ENCODE peak calls at places on chromosome 20, in five cellular contexts. L, F, O, Y and B are unnamed samples.

GRCh38 chr20:19880256-19881079 is 122.4 kb downstream of the RIN2 start:
- DNase-seq in L (no peak), F (peak), O (no peak), Y (no peak), B (no peak)

GRCh38 chr20:22227301-22227700 is 357.1 kb downstream of the FOXA2 start:
- DNase-seq in L (no peak), F (no peak), O (no peak), Y (no peak), B (no peak)

GRCh38 chr20:58515240-58516212 is at the start of gene APCDD1L:
- DNase-seq in L (no peak), F (no peak), O (no peak), Y (no peak), B (no peak)

GRCh38 chr20:11249239-11249638 is 575.4 kb upstream of the JAG1 start:
- DNase-seq in L (no peak), F (no peak), O (no peak), Y (no peak), B (no peak)

GRCh38 chr20:17928633-17929311 is 39.8 kb downstream of the SNX5 start:
- DNase-seq in L (peak), F (peak), O (no peak), Y (peak), B (peak)

GRCh38 chr20:2619961-2620595 is 32.4 kb upstream of the NOP56 start:
- DNase-seq in L (no peak), F (no peak), O (no peak), Y (no peak), B (no peak)

GRCh38 chr20:13665709-13666108 is 27.0 kb upstream of the TASP1 start:
- DNase-seq in L (no peak), F (no peak), O (no peak), Y (no peak), B (no peak)

GRCh38 chr20:36924167-36925045 is 27.1 kb downstream of the SAMHD1 start:
- DNase-seq in L (no peak), F (no peak), O (no peak), Y (no peak), B (no peak)

GRCh38 chr20:58661298-58662141 is 10.4 kb downstream of the STX16 start:
- DNase-seq in L (no peak), F (no peak), O (no peak), Y (no peak), B (no peak)

GRCh38 chr20:52800734-52801627 is 171.2 kb upstream of the TSHZ2 start:
- DNase-seq in L (no peak), F (no peak), O (no peak), Y (no peak), B (no peak)

GRCh38 chr20:38523697-38524096 is 51.1 kb downstream of the RALGAPB start:
- DNase-seq in L (no peak), F (no peak), O (no peak), Y (no peak), B (no peak)

GRCh38 chr20:23100754-23101107 is 14.6 kb upstream of the CD93 start:
- DNase-seq in L (no peak), F (no peak), O (no peak), Y (no peak), B (no peak)

GRCh38 chr20:10591956-10592521 is 81.8 kb downstream of the JAG1 start:
- DNase-seq in L (no peak), F (no peak), O (no peak), Y (no peak), B (no peak)

GRCh38 chr20:50501970-50502745 is 8.0 kb upstream of the PTPN1 start:
- DNase-seq in L (no peak), F (no peak), O (no peak), Y (no peak), B (peak)

GRCh38 chr20:22801528-22801927 is 217.2 kb upstream of the FOXA2 start:
- DNase-seq in L (no peak), F (no peak), O (no peak), Y (no peak), B (no peak)

GRCh38 chr20:51413753-51414323 is 128.7 kb downstream of the NFATC2 start:
- DNase-seq in L (no peak), F (no peak), O (no peak), Y (no peak), B (no peak)

GRCh38 chr20:54570561-54570960 is 95.2 kb downstream of the DOK5 start:
- DNase-seq in L (no peak), F (no peak), O (no peak), Y (no peak), B (no peak)

GRCh38 chr20:59783020-59784010 is 150.1 kb downstream of the SYCP2 start:
- DNase-seq in L (no peak), F (peak), O (peak), Y (peak), B (peak)

GRCh38 chr20:47459344-47460073 is 42.2 kb upstream of the NCOA3 start:
- DNase-seq in L (no peak), F (no peak), O (no peak), Y (no peak), B (no peak)

GRCh38 chr20:49569403-49570115 is 1.6 kb upstream of the PTGIS start:
- DNase-seq in L (no peak), F (no peak), O (peak), Y (peak), B (no peak)

GRCh38 chr20:50191566-50192363 is 1.1 kb downstream of the CEBPB start:
- DNase-seq in L (peak), F (peak), O (no peak), Y (peak), B (peak)

GRCh38 chr20:4406627-4407026 is 315.1 kb upstream of the PRND start:
- DNase-seq in L (no peak), F (peak), O (no peak), Y (no peak), B (no peak)

DNA sequence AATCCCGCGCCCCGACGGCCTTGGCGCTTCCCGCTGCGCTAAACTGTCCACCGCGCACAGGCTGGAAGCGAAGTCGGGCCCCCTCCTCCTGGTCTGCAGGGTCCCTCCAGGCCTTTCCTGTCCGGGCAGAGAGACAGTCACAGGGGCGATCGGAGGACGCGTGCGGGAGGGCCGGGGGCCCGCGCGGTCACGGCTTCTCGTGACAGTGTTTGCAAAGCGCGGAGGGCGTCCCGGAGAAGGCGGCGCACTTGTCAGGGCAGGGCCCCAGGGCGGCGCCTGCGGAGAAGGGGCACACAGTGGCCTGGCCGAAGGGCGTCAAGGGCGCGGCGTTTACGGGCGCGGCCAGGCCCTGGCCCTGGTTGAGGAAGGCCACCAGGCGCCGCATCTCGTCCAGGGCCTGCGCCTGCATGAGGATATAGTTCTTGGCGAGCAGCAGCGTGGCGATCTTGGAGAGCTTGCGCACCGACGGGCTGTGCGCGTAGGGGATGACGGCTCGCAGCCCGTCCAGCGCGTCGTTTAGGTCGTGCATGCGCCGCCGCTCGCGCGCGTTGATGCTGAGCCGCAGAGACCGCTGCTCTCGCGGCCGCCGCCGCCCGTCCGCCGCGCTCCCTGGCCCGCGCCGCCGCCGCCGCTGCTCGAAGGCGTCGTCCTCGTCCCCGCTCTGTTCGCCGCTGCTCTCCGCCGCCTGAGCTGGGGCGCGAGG is 751 bp downstream of the BHLHE23 start:
- DNase-seq in L (peak), F (no peak), O (no peak), Y (no peak), B (no peak)
- H3K4me3 ChIP-seq in L (no peak), F (no peak), O (no peak), Y (no peak), B (no peak)

GRCh38 chr20:44210422-44211176 is at the start of gene OSER1:
- DNase-seq in L (peak), F (peak), O (peak), Y (peak), B (peak)
- TF ChIP-seq CTCF in L (no peak), F (no peak), O (no peak), Y (no peak), B (peak)

GRCh38 chr20:57263127-57263609 is 3.3 kb downstream of the BMP7 start:
- DNase-seq in L (no peak), F (no peak), O (no peak), Y (no peak), B (no peak)
- H3K4me3 ChIP-seq in L (no peak), F (no peak), O (no peak), Y (no peak), B (no peak)

DNA sequence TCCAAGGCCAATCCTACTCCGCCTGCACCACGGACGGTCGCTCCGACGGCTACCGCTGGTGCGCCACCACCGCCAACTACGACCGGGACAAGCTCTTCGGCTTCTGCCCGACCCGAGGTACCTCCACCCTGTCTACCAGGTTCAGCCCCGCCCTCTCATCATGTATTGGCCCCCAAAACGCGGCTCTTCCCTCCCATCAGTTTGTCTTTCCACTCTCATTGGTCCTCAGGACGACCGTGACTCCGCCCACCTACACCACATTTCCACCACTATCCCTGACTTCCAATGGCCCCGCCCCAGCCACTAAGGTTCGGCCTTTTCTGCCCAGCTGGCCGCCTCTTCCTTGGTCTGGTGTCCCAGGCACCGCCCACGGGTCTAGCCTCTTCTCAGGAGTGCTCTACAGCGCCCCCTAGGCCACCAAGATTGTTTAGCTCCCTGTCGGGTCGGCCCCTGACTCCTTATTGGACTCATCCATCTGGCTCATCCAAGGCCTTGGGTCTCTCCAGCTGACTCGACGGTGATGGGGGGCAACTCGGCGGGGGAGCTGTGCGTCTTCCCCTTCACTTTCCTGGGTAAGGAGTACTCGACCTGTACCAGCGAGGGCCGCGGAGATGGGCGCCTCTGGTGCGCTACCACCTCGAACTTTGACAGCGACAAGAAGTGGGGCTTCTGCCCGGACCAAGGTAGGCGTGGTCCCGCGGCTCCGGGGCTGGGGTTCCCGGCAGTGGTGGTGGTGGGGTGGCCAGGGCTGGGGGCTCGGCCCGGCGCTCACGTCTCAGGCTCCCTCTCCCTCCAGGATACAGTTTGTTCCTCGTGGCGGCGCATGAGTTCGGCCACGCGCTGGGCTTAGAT is 3.1 kb downstream of the MMP9 start:
- DNase-seq in L (peak), F (no peak), O (peak), Y (peak), B (peak)
- TF ChIP-seq CTCF in L (no peak), F (peak), O (peak), Y (no peak), B (peak)

GRCh38 chr20:34571753-34572152 is 13.2 kb downstream of the MAP1LC3A start:
- DNase-seq in L (no peak), F (no peak), O (no peak), Y (no peak), B (no peak)
- H3K4me3 ChIP-seq in L (no peak), F (no peak), O (no peak), Y (no peak), B (no peak)

GRCh38 chr20:31570021-31570463 is 35.0 kb upstream of the ID1 start:
- DNase-seq in L (peak), F (peak), O (no peak), Y (no peak), B (no peak)

GRCh38 chr20:31573555-31574295 is 31.4 kb upstream of the ID1 start:
- DNase-seq in L (no peak), F (peak), O (no peak), Y (no peak), B (no peak)

GRCh38 chr20:31570735-31571617 is 34.1 kb upstream of the ID1 start:
- DNase-seq in L (peak), F (peak), O (no peak), Y (no peak), B (no peak)

GRCh38 chr20:31572701-31573554 is 32.2 kb upstream of the ID1 start:
- DNase-seq in L (peak), F (peak), O (peak), Y (peak), B (peak)

GRCh38 chr20:31572042-31572700 is 32.9 kb upstream of the ID1 start:
- DNase-seq in L (no peak), F (no peak), O (no peak), Y (no peak), B (no peak)
- TF ChIP-seq CTCF in L (no peak), F (peak), O (no peak), Y (no peak), B (no peak)

GRCh38 chr20:843908-844307 is 10.4 kb downstream of the FAM110A start:
- DNase-seq in L (no peak), F (no peak), O (no peak), Y (no peak), B (no peak)

GRCh38 chr20:840503-840857 is 7.0 kb downstream of the FAM110A start:
- DNase-seq in L (no peak), F (no peak), O (no peak), Y (no peak), B (no peak)

GRCh38 chr20:840858-841567 is 7.5 kb downstream of the FAM110A start:
- DNase-seq in L (peak), F (peak), O (no peak), Y (peak), B (peak)

GRCh38 chr20:841568-842546 is 8.3 kb downstream of the FAM110A start:
- DNase-seq in L (no peak), F (no peak), O (no peak), Y (peak), B (peak)

GRCh38 chr20:842547-842940 is 9.0 kb downstream of the FAM110A start:
- DNase-seq in L (no peak), F (no peak), O (no peak), Y (no peak), B (no peak)
- H3K4me3 ChIP-seq in L (peak), F (no peak), O (no peak), Y (no peak), B (peak)